ENCODE peak calls at places on chromosome 14, in ten cellular contexts. O is kidney tubule cell; U is stimulated activated CD4-positive, alpha-beta T cell treated with anti-CD3 and anti-CD28 coated beads, Interleukin-2, amount 100 ng/mL, for 48 hours; L is NCI-H1105 treated with DMSO at 0.1 percent for 48 hours; S is Right ventricle myocardium superior; J is esophagus squamous epithelium; X is stomach; N is NCI-H2171; P is NCI-H345; H is NCI-H1694 treated with DMSO at 0.1 percent for 48 hours. Q is an unnamed sample.

GRCh38 chr14:89221109-89221508 is 195.9 kb downstream of the FOXN3 start:
- DNase-seq in O (peak), U (no peak), L (no peak), S (no peak), J (no peak), X (no peak), N (no peak), P (peak), H (no peak), Q (peak)

GRCh38 chr14:88281447-88281846 is 41.6 kb downstream of the KCNK10 start:
- DNase-seq in O (no peak), U (no peak), L (no peak), S (no peak), J (no peak), X (peak), N (no peak), P (no peak), H (no peak), Q (no peak)

GRCh38 chr14:81001447-81001846 is 46.0 kb downstream of the TSHR start:
- DNase-seq in O (no peak), U (no peak), L (no peak), S (no peak), J (no peak), X (no peak), N (no peak), P (no peak), H (no peak), Q (no peak)

GRCh38 chr14:34935552-34935951 is 47.2 kb upstream of the SRP54 start:
- DNase-seq in O (no peak), U (no peak), L (no peak), S (no peak), J (no peak), X (no peak), N (no peak), P (no peak), H (no peak), Q (no peak)

GRCh38 chr14:63677891-63678379 is 36.3 kb upstream of the WDR89 start:
- DNase-seq in O (peak), U (no peak), L (no peak), S (no peak), J (no peak), X (no peak), N (no peak), P (no peak), H (no peak), Q (no peak)

GRCh38 chr14:72451081-72451972 is 442.6 kb downstream of the DPF3 start:
- DNase-seq in O (peak), U (peak), L (peak), S (no peak), J (no peak), X (no peak), N (no peak), P (no peak), H (no peak), Q (no peak)

GRCh38 chr14:64970776-64971451 is 1.2 kb downstream of the RAB15 start:
- DNase-seq in O (peak), U (no peak), L (no peak), S (no peak), J (no peak), X (no peak), N (no peak), P (no peak), H (no peak), Q (no peak)

GRCh38 chr14:103819503-103820307 is 27.7 kb downstream of the PPP1R13B start:
- DNase-seq in O (peak), U (no peak), L (peak), S (peak), J (no peak), X (peak), N (peak), P (peak), H (no peak), Q (peak)

GRCh38 chr14:102493585-102493984 is 16.0 kb downstream of the ANKRD9 start:
- DNase-seq in O (no peak), U (no peak), L (no peak), S (peak), J (no peak), X (no peak), N (no peak), P (no peak), H (no peak), Q (no peak)

GRCh38 chr14:90454041-90455000 is 57.5 kb downstream of the CALM1 start:
- DNase-seq in O (peak), U (no peak), L (no peak), S (peak), J (no peak), X (peak), N (peak), P (no peak), H (peak), Q (no peak)

GRCh38 chr14:67557656-67558055 is 24.6 kb downstream of the PLEKHH1 start:
- DNase-seq in O (no peak), U (no peak), L (no peak), S (no peak), J (no peak), X (no peak), N (no peak), P (no peak), H (no peak), Q (no peak)

GRCh38 chr14:39107624-39108023 is 4.6 kb upstream of the SEC23A start:
- DNase-seq in O (peak), U (no peak), L (peak), S (no peak), J (no peak), X (no peak), N (peak), P (peak), H (peak), Q (no peak)

GRCh38 chr14:67571275-67571990 is 28.6 kb downstream of the PIGH start:
- DNase-seq in O (peak), U (peak), L (peak), S (peak), J (no peak), X (peak), N (no peak), P (peak), H (peak), Q (peak)

GRCh38 chr14:86055512-86055911 is 525.6 kb downstream of the FLRT2 start:
- DNase-seq in O (no peak), U (no peak), L (peak), S (no peak), J (no peak), X (no peak), N (no peak), P (peak), H (no peak), Q (no peak)

GRCh38 chr14:59870277-59871165 is at the start of gene RTN1:
- DNase-seq in O (peak), U (peak), L (peak), S (peak), J (no peak), X (peak), N (peak), P (peak), H (peak), Q (peak)

GRCh38 chr14:38197001-38197760 is 10.5 kb upstream of the SSTR1 start:
- DNase-seq in O (peak), U (no peak), L (peak), S (no peak), J (no peak), X (no peak), N (no peak), P (no peak), H (peak), Q (no peak)

GRCh38 chr14:20697273-20698017 is 8.9 kb downstream of the ANG start:
- DNase-seq in O (peak), U (peak), L (peak), S (peak), J (no peak), X (peak), N (peak), P (peak), H (peak), Q (no peak)

GRCh38 chr14:93114068-93114710 is 1.5 kb downstream of the ITPK1 start:
- DNase-seq in O (peak), U (no peak), L (no peak), S (no peak), J (no peak), X (no peak), N (no peak), P (peak), H (peak), Q (peak)

GRCh38 chr14:60720962-60721330 is 3.2 kb downstream of the SIX4 start:
- DNase-seq in O (no peak), U (no peak), L (no peak), S (no peak), J (no peak), X (no peak), N (no peak), P (no peak), H (no peak), Q (no peak)

GRCh38 chr14:49992448-49992847 is 99.6 kb downstream of the ARF6 start:
- DNase-seq in O (no peak), U (no peak), L (no peak), S (no peak), J (no peak), X (no peak), N (no peak), P (no peak), H (no peak), Q (no peak)

GRCh38 chr14:90979451-90979850 is 81.0 kb downstream of the RPS6KA5 start:
- DNase-seq in O (no peak), U (no peak), L (no peak), S (no peak), J (no peak), X (no peak), N (no peak), P (no peak), H (no peak), Q (no peak)

GRCh38 chr14:21557084-21557901 is 22.6 kb downstream of the OR10G3 start:
- DNase-seq in O (peak), U (peak), L (peak), S (peak), J (peak), X (peak), N (peak), P (peak), H (peak), Q (peak)

GRCh38 chr14:61578745-61579144 is 116.6 kb upstream of the HIF1A start:
- DNase-seq in O (no peak), U (no peak), L (no peak), S (no peak), J (no peak), X (no peak), N (no peak), P (no peak), H (no peak), Q (no peak)

GRCh38 chr14:58191763-58192596 is 8.0 kb upstream of the ACTR10 start:
- DNase-seq in O (no peak), U (no peak), L (no peak), S (no peak), J (no peak), X (no peak), N (no peak), P (no peak), H (no peak), Q (no peak)

GRCh38 chr14:23125006-23125405 is 6.0 kb upstream of the CEBPE start:
- DNase-seq in O (peak), U (no peak), L (no peak), S (no peak), J (no peak), X (no peak), N (no peak), P (no peak), H (no peak), Q (no peak)

GRCh38 chr14:44847910-44848309 is 113.8 kb downstream of the KLHL28 start:
- DNase-seq in O (peak), U (no peak), L (no peak), S (no peak), J (no peak), X (no peak), N (no peak), P (no peak), H (no peak), Q (no peak)

GRCh38 chr14:94681300-94682060 is 69.3 kb downstream of the SERPINA3 start:
- DNase-seq in O (peak), U (no peak), L (no peak), S (no peak), J (no peak), X (peak), N (no peak), P (peak), H (peak), Q (no peak)

GRCh38 chr14:101843665-101844064 is 82.2 kb downstream of the PPP2R5C start:
- DNase-seq in O (no peak), U (no peak), L (no peak), S (no peak), J (no peak), X (no peak), N (no peak), P (no peak), H (no peak), Q (no peak)

GRCh38 chr14:43894534-43894933 is 612.5 kb downstream of the FSCB start:
- DNase-seq in O (peak), U (no peak), L (no peak), S (no peak), J (no peak), X (no peak), N (no peak), P (no peak), H (no peak), Q (no peak)

GRCh38 chr14:106501898-106502297 is 975.5 kb downstream of the TMEM121 start:
- DNase-seq in O (no peak), U (no peak), L (no peak), S (no peak), J (no peak), X (no peak), N (no peak), P (no peak), H (no peak), Q (no peak)

GRCh38 chr14:49634547-49635334 is at the start of gene DNAAF2:
- DNase-seq in O (peak), U (peak), L (peak), S (peak), J (peak), X (peak), N (peak), P (peak), H (peak), Q (peak)